ENCODE peak calls at places on chromosomes 16 and 17, in four cellular contexts. X, H, L and S are unnamed samples.

GRCh38 chr16:3471518-3472176 is 23.6 kb downstream of the C16orf90 start:
- DNase-seq in X (no peak), H (no peak), L (no peak), S (no peak)

GRCh38 chr16:13873835-13874438 is 46.0 kb upstream of the ERCC4 start:
- DNase-seq in X (peak), H (no peak), L (peak), S (peak)

GRCh38 chr17:64780096-64781012 is 118.2 kb upstream of the SMURF2 start:
- DNase-seq in X (no peak), H (no peak), L (no peak), S (no peak)

GRCh38 chr17:35981246-35981645 is at the start of gene CCL16:
- DNase-seq in X (peak), H (no peak), L (no peak), S (no peak)

GRCh38 chr16:51402785-51403184 is 251.7 kb upstream of the SALL1 start:
- DNase-seq in X (peak), H (no peak), L (no peak), S (no peak)

GRCh38 chr17:38710985-38711384 is 5.9 kb downstream of the MLLT6 start:
- DNase-seq in X (no peak), H (no peak), L (peak), S (no peak)

GRCh38 chr16:67542464-67542863 is 13.8 kb downstream of the RIPOR1 start:
- DNase-seq in X (no peak), H (no peak), L (peak), S (peak)

GRCh38 chr17:77610518-77610893 is 348.0 kb upstream of the TNRC6C start:
- DNase-seq in X (no peak), H (no peak), L (no peak), S (no peak)

GRCh38 chr16:46618516-46618915 is 2.7 kb downstream of the SHCBP1 start:
- DNase-seq in X (no peak), H (no peak), L (no peak), S (no peak)

GRCh38 chr17:68533887-68534700 is 21.9 kb downstream of the PRKAR1A start:
- DNase-seq in X (no peak), H (no peak), L (no peak), S (no peak)

GRCh38 chr16:27286446-27286845 is 17.9 kb upstream of the NSMCE1 start:
- DNase-seq in X (peak), H (no peak), L (no peak), S (no peak)

GRCh38 chr17:3910420-3911270 is 5.6 kb downstream of the P2RX1 start:
- DNase-seq in X (no peak), H (no peak), L (no peak), S (no peak)

GRCh38 chr16:77833906-77834599 is 45.7 kb downstream of the VAT1L start:
- DNase-seq in X (no peak), H (no peak), L (no peak), S (no peak)

GRCh38 chr17:60599220-60599619 is 773 bp upstream of the PPM1D start:
- DNase-seq in X (no peak), H (no peak), L (peak), S (no peak)

GRCh38 chr17:57785032-57785431 is 39.9 kb upstream of the CCDC182 start:
- DNase-seq in X (no peak), H (no peak), L (no peak), S (no peak)

GRCh38 chr17:6583411-6583810 is 27.1 kb upstream of the PITPNM3 start:
- DNase-seq in X (no peak), H (no peak), L (no peak), S (no peak)

GRCh38 chr17:4064366-4064765 is 78.5 kb downstream of the ZZEF1 start:
- DNase-seq in X (no peak), H (no peak), L (no peak), S (no peak)

GRCh38 chr17:44780845-44781480 is 22.2 kb downstream of the ADAM11 start:
- DNase-seq in X (no peak), H (no peak), L (no peak), S (no peak)

GRCh38 chr17:83062818-83063671 is 16.4 kb upstream of the METRNL start:
- DNase-seq in X (no peak), H (no peak), L (no peak), S (no peak)

GRCh38 chr16:79076039-79076767 is 524.3 kb downstream of the MAF start:
- DNase-seq in X (no peak), H (no peak), L (no peak), S (no peak)

GRCh38 chr17:72600934-72601333 is 480.1 kb downstream of the SOX9 start:
- DNase-seq in X (no peak), H (no peak), L (no peak), S (no peak)

GRCh38 chr16:77238593-77238992 is 39.4 kb downstream of the SYCE1L start:
- DNase-seq in X (no peak), H (no peak), L (no peak), S (no peak)

GRCh38 chr17:79657861-79658810 is 47.3 kb upstream of the RBFOX3 start:
- DNase-seq in X (no peak), H (no peak), L (no peak), S (peak)

GRCh38 chr17:42886283-42887176 is 14.1 kb upstream of the G6PC1 start:
- DNase-seq in X (peak), H (no peak), L (no peak), S (no peak)

GRCh38 chr16:12228607-12229499 is 252.3 kb downstream of the SNX29 start:
- DNase-seq in X (peak), H (no peak), L (peak), S (peak)

GRCh38 chr17:2624292-2624731 is 30.9 kb downstream of the PAFAH1B1 start:
- DNase-seq in X (no peak), H (peak), L (no peak), S (no peak)

GRCh38 chr17:40472733-40473452 is 28.5 kb downstream of the TNS4 start:
- DNase-seq in X (no peak), H (no peak), L (no peak), S (no peak)

GRCh38 chr17:4934173-4934979 is 2.3 kb downstream of the GP1BA start:
- DNase-seq in X (peak), H (no peak), L (peak), S (no peak)

GRCh38 chr17:42784811-42785592 is 4.6 kb downstream of the WNK4 start:
- DNase-seq in X (no peak), H (no peak), L (no peak), S (no peak)

GRCh38 chr17:83098241-83099085 is 19.1 kb downstream of the METRNL start:
- DNase-seq in X (no peak), H (no peak), L (peak), S (no peak)

GRCh38 chr17:82051776-82052637 is at the start of the genes GPS1 and RFNG:
- DNase-seq in X (peak), H (no peak), L (peak), S (peak)

GRCh38 chr17:82054351-82055022 is 2.8 kb downstream of the GPS1 start:
- DNase-seq in X (no peak), H (no peak), L (no peak), S (no peak)

GRCh38 chr17:82052638-82053059 is 951 bp downstream of the GPS1 start:
- DNase-seq in X (no peak), H (no peak), L (no peak), S (no peak)

GRCh38 chr17:82053556-82054263 is 2.0 kb downstream of the GPS1 start:
- DNase-seq in X (no peak), H (no peak), L (no peak), S (no peak)

DNA sequence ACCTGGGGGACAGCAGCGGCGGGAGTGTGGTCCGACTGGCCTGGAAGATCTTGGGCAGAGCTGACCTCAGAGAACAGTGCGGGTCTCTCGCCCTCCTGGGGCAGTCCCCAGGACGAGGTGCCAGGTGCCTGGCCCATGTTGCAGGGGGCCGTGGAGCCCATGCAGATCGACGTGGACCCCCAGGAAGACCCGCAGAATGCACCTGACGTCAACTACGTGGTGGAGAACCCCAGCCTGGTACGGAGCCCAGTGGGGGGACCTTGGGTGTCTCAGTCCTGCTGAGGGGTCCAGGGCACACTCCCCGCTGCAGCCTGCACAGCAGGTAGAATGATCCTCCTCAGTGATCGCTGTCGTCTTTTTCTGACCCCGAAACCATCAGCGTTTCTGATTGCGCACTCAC is 1.4 kb downstream of the GPS1 start:
- DNase-seq in X (no peak), H (no peak), L (no peak), S (no peak)
- TF ChIP-seq SP1 in X (no peak), H (no peak), L (no peak), S (no peak)

DNA sequence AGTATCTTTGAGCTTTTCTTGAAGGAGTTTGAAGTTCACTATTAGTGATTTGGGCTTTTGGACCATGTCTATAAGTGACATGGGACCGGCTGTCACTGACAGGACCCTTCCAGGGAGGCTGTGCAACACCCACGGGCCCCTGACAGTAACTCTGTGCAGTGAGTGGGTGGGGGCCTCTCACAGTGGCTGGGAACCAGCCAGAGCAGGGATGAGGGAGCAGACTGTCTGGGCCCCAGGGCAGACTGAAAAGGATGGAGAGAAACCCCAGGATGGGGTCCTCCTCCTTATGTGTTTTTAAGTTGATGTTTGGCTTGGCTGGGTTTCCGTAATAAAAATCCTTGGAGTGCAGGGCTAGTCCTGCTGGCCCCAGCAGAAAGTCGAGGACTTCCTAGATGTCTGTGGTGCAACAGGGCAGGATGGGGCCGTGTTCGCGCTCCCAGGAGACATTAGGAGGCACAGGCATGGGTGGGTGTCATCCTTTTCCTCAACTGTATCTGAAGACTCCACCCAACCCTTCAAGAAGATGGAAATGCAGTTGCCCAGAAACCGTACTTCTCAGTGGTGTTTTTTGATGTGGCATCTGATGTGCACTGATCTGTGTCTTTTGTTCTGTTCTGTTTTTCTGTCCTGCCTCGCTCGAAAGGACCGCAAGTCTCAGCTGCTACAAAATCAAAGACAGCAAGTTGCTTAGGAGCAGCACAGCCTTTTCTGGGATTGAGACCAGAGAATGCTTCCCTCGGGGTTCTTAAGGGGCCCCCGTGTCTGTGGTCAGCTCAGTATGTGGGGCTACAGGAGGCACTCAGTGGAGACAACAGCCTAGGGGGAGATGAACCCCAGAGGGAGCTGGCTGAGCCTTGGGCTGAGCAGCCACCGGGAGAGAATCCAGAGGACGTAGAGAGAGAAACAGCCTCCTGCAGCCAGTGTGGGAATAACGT is 24.2 kb downstream of the PLD6 start:
- DNase-seq in X (no peak), H (peak), L (no peak), S (no peak)
- TF ChIP-seq FOXM1 in X (no peak), H (no peak), L (no peak), S (no peak)

GRCh38 chr16:30075503-30076275 is at the start of gene PPP4C:
- DNase-seq in X (peak), H (no peak), L (peak), S (peak)

GRCh38 chr16:30077656-30078055 is 1.9 kb downstream of the PPP4C start:
- DNase-seq in X (no peak), H (no peak), L (no peak), S (no peak)

GRCh38 chr16:30079480-30079879 is 3.7 kb downstream of the PPP4C start:
- DNase-seq in X (no peak), H (no peak), L (no peak), S (no peak)

GRCh38 chr16:30078744-30079143 is 3.0 kb downstream of the PPP4C start:
- DNase-seq in X (no peak), H (no peak), L (no peak), S (no peak)

DNA sequence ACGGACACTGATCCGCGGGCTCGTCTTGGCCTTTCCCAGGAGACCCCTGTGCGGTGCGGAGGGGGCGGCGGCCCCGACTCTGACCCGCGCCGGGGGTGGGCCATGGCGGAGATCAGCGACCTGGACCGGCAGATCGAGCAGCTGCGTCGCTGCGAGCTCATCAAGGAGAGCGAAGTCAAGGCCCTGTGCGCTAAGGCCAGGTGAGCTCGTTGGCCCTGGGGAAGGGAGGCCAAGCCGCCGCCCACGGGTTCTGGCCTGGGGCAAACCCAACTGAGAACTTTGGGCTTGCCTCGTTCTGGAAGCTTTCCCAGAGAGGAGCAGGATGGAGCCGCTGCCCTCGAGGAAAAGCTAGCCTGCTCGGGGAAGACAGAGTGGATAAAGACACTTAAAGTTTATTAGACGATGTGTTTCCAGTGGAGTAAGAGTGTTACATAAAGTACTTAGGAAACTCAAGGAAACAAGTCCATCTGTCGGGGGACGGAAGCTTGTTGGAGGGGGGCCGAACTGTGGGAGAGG is 540 bp downstream of the PPP4C start:
- DNase-seq in X (no peak), H (no peak), L (no peak), S (peak)
- TF ChIP-seq SP1 in X (no peak), H (no peak), L (no peak), S (no peak)

DNA sequence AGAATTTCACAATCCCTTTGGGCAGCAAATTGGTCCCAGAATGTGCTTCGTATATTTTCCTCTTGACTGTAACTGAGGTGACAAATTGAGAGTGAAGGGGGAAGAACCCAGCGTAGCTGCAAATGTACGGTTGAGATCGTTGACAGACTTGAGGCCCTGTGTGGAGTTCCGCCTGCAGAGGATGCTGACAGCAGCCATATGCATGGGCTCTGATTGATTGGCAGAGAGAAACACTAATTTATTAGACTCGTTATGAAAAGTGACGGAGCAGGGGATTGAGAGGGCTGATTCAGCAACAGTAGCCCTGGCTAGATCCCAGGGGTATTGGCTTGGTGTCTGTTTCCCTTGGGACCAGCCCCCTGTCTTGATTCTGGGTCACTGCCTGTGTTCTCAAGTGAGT is 930.1 kb upstream of the EEF2KMT start:
- DNase-seq in X (no peak), H (no peak), L (no peak), S (no peak)
- TF ChIP-seq FOXM1 in X (no peak), H (no peak), L (no peak), S (no peak)

GRCh38 chr17:63445571-63446217 is 412 bp downstream of the CYB561 start:
- DNase-seq in X (no peak), H (no peak), L (no peak), S (peak)

GRCh38 chr17:63448655-63449054 is 2.5 kb upstream of the CYB561 start:
- DNase-seq in X (no peak), H (no peak), L (no peak), S (no peak)

GRCh38 chr17:63447688-63448005 is 1.5 kb upstream of the CYB561 start:
- DNase-seq in X (no peak), H (no peak), L (peak), S (no peak)

GRCh38 chr17:63446218-63446980 is at the start of gene CYB561:
- DNase-seq in X (no peak), H (no peak), L (peak), S (peak)

DNA sequence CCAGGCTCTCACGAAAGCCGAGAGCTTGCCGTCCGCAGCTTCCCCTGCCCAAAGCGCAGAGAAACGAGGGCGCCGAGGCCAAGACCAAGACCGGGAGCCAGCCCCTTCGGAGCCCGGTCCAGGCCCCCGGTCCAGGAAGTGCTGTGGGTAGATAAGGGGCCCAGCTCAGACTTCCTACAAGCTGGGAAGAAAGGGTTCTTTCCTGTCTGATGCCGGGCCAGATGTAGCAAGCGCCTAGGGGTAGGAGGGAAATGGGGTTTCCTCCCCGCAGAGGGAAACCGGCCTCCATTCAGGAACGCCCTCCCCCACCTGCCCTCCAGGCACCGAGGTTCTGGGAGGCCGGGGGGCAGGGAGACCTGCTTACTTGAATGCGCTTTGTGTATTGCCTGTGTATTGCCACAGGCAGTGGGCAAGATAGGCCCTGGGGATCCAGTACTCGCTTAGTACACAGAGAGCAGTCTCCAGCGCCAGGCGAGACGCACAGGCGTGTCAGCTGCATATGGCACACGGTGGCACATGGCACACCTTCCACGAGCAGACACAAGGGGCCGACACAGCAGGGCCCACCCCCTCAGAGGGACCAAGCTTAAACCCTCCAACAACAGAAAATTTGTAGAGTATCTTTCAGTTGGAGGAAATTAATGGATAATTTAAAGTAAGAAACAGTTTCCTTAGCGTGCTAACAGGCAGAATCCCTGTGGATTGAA is 1.0 kb upstream of the CYB561 start:
- DNase-seq in X (no peak), H (no peak), L (no peak), S (no peak)
- TF ChIP-seq SP1 in X (no peak), H (no peak), L (no peak), S (no peak)

DNA sequence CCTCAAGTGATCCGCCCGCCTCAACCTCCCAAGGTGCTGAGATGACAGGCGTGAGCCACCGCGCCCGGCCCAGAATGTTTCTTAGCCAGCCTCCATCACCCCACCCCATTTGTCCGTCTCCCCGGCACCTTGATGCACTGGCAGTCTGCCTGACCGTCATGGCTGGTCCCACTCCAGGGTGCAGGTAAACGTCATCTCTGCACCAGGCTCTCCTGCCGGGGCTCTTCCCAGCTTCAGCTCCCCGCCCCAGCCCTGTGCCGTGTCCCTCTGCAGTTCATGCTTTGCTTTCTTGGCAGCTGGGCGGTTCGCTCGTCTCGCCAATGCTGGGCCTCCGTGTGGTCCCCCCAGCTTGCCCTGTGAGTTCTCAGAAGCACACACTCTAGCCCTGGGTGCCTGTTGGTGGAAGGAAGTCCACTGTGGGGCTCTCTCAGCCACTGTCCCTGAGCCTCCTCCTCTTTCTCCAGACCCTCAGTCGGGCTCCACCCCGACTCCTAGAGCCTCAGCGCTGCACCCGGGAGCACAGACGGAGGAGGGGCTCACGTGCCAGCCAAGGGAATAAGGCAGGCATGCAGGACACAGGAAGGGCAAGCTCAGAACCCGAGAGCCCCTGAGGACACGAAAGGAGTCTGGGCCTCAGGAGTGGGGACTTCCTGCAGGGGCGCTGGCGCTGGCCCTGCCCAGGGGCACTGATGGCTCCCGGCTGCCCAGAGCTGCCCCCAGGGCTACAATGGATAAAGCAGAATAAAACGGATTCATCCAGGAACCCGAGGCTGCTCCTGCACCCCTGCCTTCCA is 12.0 kb downstream of the HS3ST6 start:
- DNase-seq in X (no peak), H (no peak), L (no peak), S (no peak)
- TF ChIP-seq FOXM1 in X (no peak), H (no peak), L (no peak), S (no peak)